ENCODE peak calls at places on chromosomes 7 and 10, in five cellular contexts. N, Y, M, P and X are unnamed samples.
A peak's percentile ranks its signal among the peaks of the same experiment; 100 is the strongest.

GRCh38 chr7:45910855-45911254 is 10.2 kb downstream of the IGFBP3 start:
- DNase-seq in N (no peak), Y (no peak), M (no peak), P (no peak), X (no peak)

GRCh38 chr7:107596881-107597581 is 17.0 kb downstream of the BCAP29 start:
- DNase-seq in N (no peak), Y (peak; percentile 60), M (no peak), P (no peak), X (no peak)

GRCh38 chr10:12050528-12050927 is 7.9 kb upstream of the UPF2 start:
- DNase-seq in N (no peak), Y (no peak), M (no peak), P (no peak), X (no peak)

GRCh38 chr7:104982308-104982755 is 31.7 kb upstream of the KMT2E start:
- DNase-seq in N (no peak), Y (no peak), M (no peak), P (no peak), X (no peak)

GRCh38 chr10:4221315-4221714 is 436.3 kb upstream of the KLF6 start:
- DNase-seq in N (no peak), Y (no peak), M (no peak), P (no peak), X (no peak)

GRCh38 chr10:121886997-121887622 is 40.7 kb downstream of the ATE1 start:
- DNase-seq in N (peak; percentile 24), Y (peak; percentile 80), M (no peak), P (no peak), X (no peak)

GRCh38 chr7:6153646-6154541 is 118.5 kb downstream of the CYTH3 start:
- DNase-seq in N (no peak), Y (no peak), M (no peak), P (no peak), X (no peak)

GRCh38 chr7:155962191-155962967 is 150.1 kb upstream of the SHH start:
- DNase-seq in N (no peak), Y (no peak), M (no peak), P (no peak), X (no peak)

GRCh38 chr7:143936087-143937009 is 1.3 kb downstream of the OR2F2 start:
- DNase-seq in N (no peak), Y (peak; percentile 44), M (no peak), P (no peak), X (peak; percentile 83)

GRCh38 chr7:157037028-157037427 is 26.6 kb upstream of the MNX1 start:
- DNase-seq in N (no peak), Y (no peak), M (no peak), P (no peak), X (no peak)

GRCh38 chr7:100855515-100855914 is 3.0 kb downstream of the SLC12A9 start:
- DNase-seq in N (no peak), Y (no peak), M (no peak), P (no peak), X (no peak)

GRCh38 chr10:70265032-70265689 is 18.6 kb downstream of the NPFFR1 start:
- DNase-seq in N (no peak), Y (peak; percentile 19), M (no peak), P (no peak), X (no peak)

GRCh38 chr7:4911111-4911828 is 27.8 kb upstream of the RADIL start:
- DNase-seq in N (no peak), Y (no peak), M (no peak), P (no peak), X (no peak)

GRCh38 chr10:47169631-47170030 is 130.4 kb upstream of the GDF10 start:
- DNase-seq in N (no peak), Y (peak; percentile 46), M (no peak), P (no peak), X (no peak)

GRCh38 chr7:137820677-137821420 is 25.9 kb downstream of the DGKI start:
- DNase-seq in N (peak; percentile 71), Y (peak; percentile 76), M (peak; percentile 72), P (no peak), X (peak; percentile 23)

GRCh38 chr7:77481615-77482014 is 55.5 kb upstream of the PTPN12 start:
- DNase-seq in N (no peak), Y (no peak), M (no peak), P (no peak), X (no peak)

GRCh38 chr7:9955138-9955537 is 1018.5 kb upstream of the PHF14 start:
- DNase-seq in N (no peak), Y (no peak), M (no peak), P (no peak), X (no peak)

GRCh38 chr10:117578490-117578889 is 35.9 kb downstream of the EMX2 start:
- DNase-seq in N (no peak), Y (no peak), M (no peak), P (no peak), X (no peak)

GRCh38 chr10:6659451-6659850 is 79.4 kb upstream of the PRKCQ start:
- DNase-seq in N (no peak), Y (no peak), M (no peak), P (no peak), X (no peak)

GRCh38 chr7:19538036-19538435 is 170.8 kb downstream of the POLR1F start:
- DNase-seq in N (no peak), Y (peak; percentile 25), M (no peak), P (no peak), X (no peak)
- TF ChIP-seq CTCF in N (no peak), Y (no peak), M (no peak), P (no peak), X (no peak)

GRCh38 chr7:66206909-66207240 is 1.7 kb downstream of the TPST1 start:
- DNase-seq in N (no peak), Y (no peak), M (no peak), P (no peak), X (no peak)
- H3K4me3 ChIP-seq in N (peak overlapping the region; percentile 84), Y (peak overlapping the region; percentile 94), M (peak overlapping the region; percentile 91), P (peak overlapping the region; percentile 90), X (peak overlapping the region; percentile 85)

DNA sequence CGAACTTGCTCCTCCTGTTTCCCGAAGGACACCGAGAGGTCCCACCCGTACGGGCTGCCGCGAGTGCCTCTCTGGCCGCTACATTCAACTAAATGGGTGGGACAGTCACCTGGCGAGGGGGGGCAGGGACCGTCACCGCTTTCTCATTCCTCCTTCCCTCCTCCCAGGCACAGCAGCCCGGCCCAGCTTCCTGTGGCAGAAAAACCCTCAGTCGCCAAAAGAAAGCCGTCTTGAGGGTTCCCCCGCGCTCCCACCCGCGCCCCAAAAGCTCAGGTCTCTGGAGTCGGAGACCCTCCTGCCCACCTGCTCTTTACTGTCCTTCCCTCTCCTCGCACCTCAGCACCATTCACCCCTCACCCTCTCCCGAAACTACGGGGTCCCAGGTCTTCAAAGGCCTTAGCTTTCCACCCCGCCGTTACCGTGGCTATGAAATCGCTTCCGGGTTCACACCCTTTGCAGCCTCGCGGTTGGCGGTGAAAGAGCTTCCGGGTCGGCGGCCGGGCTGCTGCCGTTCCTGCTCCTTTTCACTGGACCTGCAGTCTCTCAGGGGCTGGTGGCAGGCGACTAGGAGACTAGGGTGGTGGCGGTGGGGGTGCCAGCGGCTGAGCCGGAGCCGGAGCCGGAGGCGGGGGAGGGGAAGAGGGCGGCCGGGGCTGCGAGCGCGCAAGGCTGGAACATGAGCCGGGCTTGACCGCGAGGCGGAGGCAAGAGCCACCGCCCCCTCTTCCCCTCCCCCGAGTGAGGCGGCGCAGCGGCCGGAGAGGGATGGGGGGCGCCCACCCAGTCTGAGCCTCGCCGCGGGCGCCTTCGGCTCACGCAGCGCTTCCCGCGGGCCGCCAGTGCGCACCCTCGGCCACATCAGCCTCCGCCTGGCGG is at the start of the genes ANKIB1 and KRIT1:
- DNase-seq in N (peak; percentile 83), Y (peak; percentile 91), M (peak; percentile 87), P (peak; percentile 95), X (peak; percentile 32)
- TF ChIP-seq CTCF in N (peak; percentile 33), Y (no peak), M (peak; percentile 51), P (peak; percentile 12), X (no peak)

DNA sequence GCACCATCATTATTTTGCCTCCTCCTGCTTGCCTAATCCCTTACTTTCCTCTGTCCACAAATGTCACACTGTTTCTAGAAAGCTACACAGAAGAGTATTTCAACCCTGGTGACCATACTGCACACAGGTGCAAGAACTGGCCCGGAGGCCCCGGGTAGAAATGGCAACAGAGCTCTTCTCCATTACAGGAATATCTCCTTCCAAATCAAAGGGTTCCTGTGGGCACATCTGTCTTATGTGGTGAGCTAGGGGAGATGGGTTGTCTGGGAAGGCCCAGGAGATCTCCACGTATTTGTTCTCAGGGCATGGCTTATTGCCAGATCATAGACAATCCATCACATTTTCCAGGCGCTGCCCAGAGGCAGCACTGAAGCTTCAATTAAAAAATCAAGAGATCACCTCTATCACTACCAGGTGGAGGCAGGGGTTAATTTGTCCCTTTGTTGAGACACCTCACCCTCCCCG is 5.3 kb upstream of the HOXA11 start:
- DNase-seq in N (peak; percentile 10), Y (peak; percentile 50), M (no peak), P (no peak), X (no peak)
- H3K4me3 ChIP-seq in N (no peak overlapping the region), Y (peak overlapping the region; percentile 93), M (no peak overlapping the region), P (no peak overlapping the region), X (peak overlapping the region; percentile 60)

DNA sequence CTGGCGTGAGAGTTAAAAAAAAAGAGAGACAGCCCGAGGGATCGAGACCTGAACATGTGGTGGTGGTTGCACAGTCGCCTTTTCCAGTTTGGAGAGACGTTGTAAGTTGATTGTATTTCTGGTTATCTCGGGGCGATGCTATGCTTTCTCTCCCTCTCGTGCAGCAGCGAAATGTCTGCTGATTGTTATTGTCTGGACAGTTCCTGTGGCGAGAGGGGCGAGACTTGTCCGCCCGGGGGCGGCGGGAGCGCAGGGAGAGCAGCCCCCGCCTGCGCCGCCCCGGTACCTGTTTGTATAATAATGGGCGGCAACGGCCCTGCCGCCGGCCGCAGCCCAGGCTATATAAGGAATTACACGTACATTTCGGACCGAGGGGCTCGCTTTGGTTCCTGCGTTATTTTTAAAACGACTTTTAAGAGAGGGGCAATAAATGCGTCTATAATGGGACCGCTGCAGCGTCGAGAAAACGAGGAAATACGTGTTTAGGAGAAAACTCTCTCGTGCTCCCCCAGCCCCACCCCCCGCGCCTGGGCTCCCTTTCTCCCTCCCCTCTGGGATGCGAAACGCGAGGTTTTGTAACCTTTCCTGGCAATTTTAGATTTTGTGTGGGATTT is 1.7 kb downstream of the ZEB1 start:
- DNase-seq in N (peak; percentile 67), Y (peak; percentile 64), M (peak; percentile 53), P (peak; percentile 81), X (no peak)
- TF ChIP-seq CTCF in N (no peak), Y (no peak), M (peak; percentile 33), P (no peak), X (no peak)